ENCODE peak calls at places on chromosome 11, in six cellular contexts. I is A549, W is pancreas, O is MM.1S, J is mucosa of descending colon, C is astrocyte. X is an unnamed sample.

GRCh38 chr11:67673358-67673757 is 1.1 kb downstream of the ALDH3B2 start:
- DNase-seq in W (no peak), I (no peak), O (no peak), J (no peak), C (no peak), X (no peak)

GRCh38 chr11:128196235-128196634 is 391.1 kb downstream of the ETS1 start:
- DNase-seq in C (no peak), J (no peak), O (no peak), I (no peak), W (no peak), X (no peak)

GRCh38 chr11:86735462-86736302 is 63.3 kb upstream of the ME3 start:
- DNase-seq in I (peak; percentile 95), J (no peak), C (peak; percentile 85), O (no peak), W (no peak), X (no peak)

GRCh38 chr11:42179211-42179610 is 719.8 kb upstream of the LRRC4C start:
- DNase-seq in I (no peak), J (no peak), C (no peak), O (no peak), W (no peak), X (no peak)

GRCh38 chr11:75815345-75815983 is 454 bp downstream of the UVRAG start:
- DNase-seq in C (peak; percentile 23), I (peak; percentile 27), J (peak; percentile 43), W (no peak), O (peak; percentile 46), X (no peak)

GRCh38 chr11:63537293-63538101 is 889 bp downstream of the PLAAT4 start:
- DNase-seq in W (no peak), C (peak; percentile 96), I (no peak), J (no peak), O (peak; percentile 13), X (peak; percentile 71)

GRCh38 chr11:127017482-127017881 is 16.9 kb upstream of the KIRREL3 start:
- DNase-seq in J (no peak), W (no peak), O (no peak), I (peak; percentile 81), C (peak; percentile 84), X (no peak)

GRCh38 chr11:47078751-47079524 is 97.7 kb downstream of the ARFGAP2 start:
- DNase-seq in C (peak; percentile 85), I (no peak), J (no peak), O (no peak), W (no peak), X (no peak)

GRCh38 chr11:75969626-75970308 is 154.8 kb downstream of the UVRAG start:
- DNase-seq in W (no peak), O (no peak), J (no peak), I (peak; percentile 2), C (peak; percentile 39), X (peak; percentile 69)

GRCh38 chr11:107780775-107781174 is 68.9 kb upstream of the SLN start:
- DNase-seq in W (no peak), J (no peak), I (peak; percentile 19), O (peak; percentile 24), C (no peak), X (no peak)

GRCh38 chr11:116454020-116454645 is 318.7 kb downstream of the BUD13 start:
- DNase-seq in J (peak; percentile 83), W (no peak), I (peak; percentile 22), C (peak; percentile 12), O (peak; percentile 41), X (no peak)

GRCh38 chr11:72174299-72175070 is 17.5 kb upstream of the FOLR1 start:
- DNase-seq in J (peak; percentile 82), C (no peak), O (no peak), I (no peak), W (no peak), X (no peak)

GRCh38 chr11:61297741-61298140 is 2.6 kb upstream of the VWCE start:
- DNase-seq in W (no peak), C (peak; percentile 99), O (no peak), I (no peak), J (no peak), X (no peak)

GRCh38 chr11:68312117-68312779 is at the start of gene LRP5:
- DNase-seq in I (no peak), C (no peak), W (peak; percentile 78), O (peak; percentile 35), J (peak; percentile 57), X (no peak)

GRCh38 chr11:63839508-63840355 is 822 bp downstream of the MARK2 start:
- DNase-seq in W (peak; percentile 69), J (peak; percentile 58), O (no peak), C (no peak), I (no peak), X (no peak)

GRCh38 chr11:117572129-117572528 is 224.9 kb downstream of the DSCAML1 start:
- DNase-seq in O (no peak), W (no peak), J (no peak), C (no peak), I (no peak), X (no peak)

GRCh38 chr11:8871283-8871775 is 39.7 kb upstream of the AKIP1 start:
- DNase-seq in C (peak; percentile 91), I (peak; percentile 73), J (peak; percentile 62), W (peak; percentile 67), O (no peak), X (no peak)

GRCh38 chr11:128704517-128704916 is 10.6 kb downstream of the FLI1 start:
- DNase-seq in W (no peak), O (no peak), C (no peak), J (no peak), I (no peak), X (no peak)

GRCh38 chr11:116333193-116333592 is 439.6 kb downstream of the BUD13 start:
- DNase-seq in I (no peak), W (no peak), O (no peak), J (no peak), C (no peak), X (no peak)

GRCh38 chr11:69013009-69013951 is at the start of gene MRGPRF:
- DNase-seq in I (peak; percentile 30), J (peak; percentile 75), C (peak; percentile 67), W (no peak), O (no peak), X (no peak)

GRCh38 chr11:117696489-117696888 is 100.5 kb downstream of the DSCAML1 start:
- DNase-seq in I (no peak), O (no peak), W (no peak), J (no peak), C (no peak), X (no peak)

GRCh38 chr11:1400168-1401000 is 10.7 kb downstream of the BRSK2 start:
- DNase-seq in J (no peak), I (no peak), O (no peak), W (no peak), C (no peak), X (no peak)

GRCh38 chr11:64842366-64842759 is 2.1 kb downstream of the CDC42BPG start:
- DNase-seq in I (no peak), O (no peak), C (no peak), J (no peak), W (peak; percentile 48), X (no peak)

GRCh38 chr11:64844330-64845124 is at the start of gene CDC42BPG:
- DNase-seq in O (peak; percentile 91), I (peak; percentile 68), J (peak; percentile 90), W (peak; percentile 95), C (no peak), X (no peak)

GRCh38 chr11:64843971-64844329 is 503 bp downstream of the CDC42BPG start:
- DNase-seq in W (no peak), J (peak; percentile 39), C (no peak), O (no peak), I (no peak), X (no peak)

GRCh38 chr11:64841592-64842365 is 2.7 kb downstream of the CDC42BPG start:
- DNase-seq in C (no peak), J (no peak), I (no peak), O (no peak), W (peak; percentile 59), X (no peak)

DNA sequence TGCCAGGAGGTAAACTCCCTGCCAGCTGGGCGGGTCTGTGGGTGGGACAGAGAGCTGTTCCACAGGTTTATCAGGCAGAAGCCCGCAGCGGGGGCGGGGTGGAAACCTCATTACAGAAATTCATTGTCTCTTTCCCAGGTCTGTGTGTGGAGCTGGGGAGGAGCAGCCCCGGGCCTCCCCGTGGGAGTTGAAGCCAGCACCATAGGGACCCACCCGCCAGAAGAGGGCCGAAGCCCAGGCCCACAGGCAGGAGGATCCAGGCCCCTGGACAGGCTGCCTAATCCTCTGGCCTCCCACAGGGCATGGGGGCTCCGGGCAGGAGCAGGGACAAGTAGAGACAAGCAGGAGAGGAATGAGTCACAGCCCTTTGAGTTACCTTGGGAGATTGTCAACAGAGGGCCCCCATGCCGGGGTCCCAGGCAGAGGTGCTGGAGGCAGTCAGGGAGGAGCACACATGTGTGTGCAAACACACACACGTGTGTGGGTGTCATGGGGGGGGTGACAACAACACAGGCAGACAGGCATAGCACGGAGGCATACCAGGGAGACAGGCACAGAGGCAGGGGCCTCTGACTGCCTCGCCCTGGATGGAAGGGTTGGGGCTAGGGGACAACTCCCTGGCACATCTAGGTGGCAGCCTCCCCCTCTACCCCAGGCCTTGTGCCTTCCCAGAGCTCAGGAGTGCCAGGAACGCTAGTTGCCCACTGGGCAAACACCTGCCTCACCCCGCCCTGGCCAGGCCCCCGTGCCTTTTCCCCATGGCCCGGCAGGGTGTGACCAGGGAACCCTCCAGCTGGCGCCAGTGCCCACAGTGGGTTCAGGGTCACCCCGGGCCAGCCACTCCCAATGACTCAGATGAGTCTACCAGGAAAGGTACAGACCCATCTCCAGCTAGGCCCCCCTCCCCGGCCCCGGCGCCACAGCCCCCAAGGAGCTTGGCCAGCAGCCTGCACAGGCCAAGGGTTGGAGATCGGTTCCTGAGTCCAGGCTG is 1.3 kb downstream of the CDC42BPG start:
- DNase-seq in O (no peak), W (peak; percentile 82), C (no peak), J (peak; percentile 85), I (peak; percentile 59), X (no peak)
- TF ChIP-seq CTCF in O (no peak), W (no peak), C (no peak), J (no peak), I (no peak), X (no peak)

GRCh38 chr11:7485136-7485853 is at the start of gene OLFML1:
- DNase-seq in O (no peak), I (no peak), C (no peak), W (no peak), J (peak; percentile 11), X (no peak)

GRCh38 chr11:7484645-7485044 is 661 bp upstream of the OLFML1 start:
- DNase-seq in J (no peak), I (no peak), O (no peak), C (no peak), W (no peak), X (no peak)

GRCh38 chr11:7486731-7487130 is 1.4 kb downstream of the OLFML1 start:
- DNase-seq in J (no peak), W (no peak), C (no peak), O (no peak), I (no peak), X (no peak)

GRCh38 chr11:7487360-7487759 is 2.1 kb downstream of the OLFML1 start:
- DNase-seq in W (no peak), J (no peak), O (no peak), I (no peak), C (no peak), X (no peak)

GRCh38 chr11:7485854-7486425 is 634 bp downstream of the OLFML1 start:
- DNase-seq in W (no peak), I (no peak), C (no peak), O (no peak), J (no peak), X (no peak)
- H3K4me3 ChIP-seq in W (no peak overlapping the region), I (no peak overlapping the region), C (no peak overlapping the region), O (no peak overlapping the region), J (no peak overlapping the region), X (no peak overlapping the region)

GRCh38 chr11:97557399-97557798 is 1167.6 kb downstream of the JRKL start:
- DNase-seq in W (no peak), O (peak; percentile 30), J (no peak), C (no peak), I (no peak), X (no peak)
- TF ChIP-seq CTCF in W (no peak), O (peak; percentile 53), J (no peak), C (peak; percentile 26), I (no peak), X (peak; percentile 50)

GRCh38 chr11:13207270-13207664 is 70.3 kb upstream of the BMAL1 start:
- DNase-seq in O (no peak), C (no peak), I (no peak), W (no peak), J (no peak), X (no peak)
- H3K4me3 ChIP-seq in O (no peak overlapping the region), C (no peak overlapping the region), I (no peak overlapping the region), W (no peak overlapping the region), J (no peak overlapping the region), X (no peak overlapping the region)